ENCODE peak calls at places on chromosomes 2 and 18, in four cellular contexts. V, C, Q and I are unnamed samples.

GRCh38 chr2:170362895-170363582 is 185.1 kb downstream of the MYO3B start:
- DNase-seq in Q (no peak), V (no peak), C (no peak), I (no peak)

GRCh38 chr2:176174382-176174834 is 14.1 kb upstream of the HOXD1 start:
- DNase-seq in Q (no peak), V (no peak), C (no peak), I (no peak)

GRCh38 chr2:157875720-157876065 is 437 bp downstream of the ACVR1 start:
- DNase-seq in Q (peak; percentile 77), C (no peak), V (peak; percentile 66), I (no peak)

GRCh38 chr2:107466984-107467383 is 359.7 kb upstream of the RGPD4 start:
- DNase-seq in Q (no peak), C (no peak), V (no peak), I (no peak)

GRCh38 chr2:15620340-15620739 is 28.7 kb downstream of the DDX1 start:
- DNase-seq in Q (no peak), C (no peak), V (no peak), I (no peak)

GRCh38 chr18:68960355-68960754 is 162.5 kb downstream of the CCDC102B start:
- DNase-seq in V (no peak), Q (no peak), C (no peak), I (peak; percentile 4)

GRCh38 chr18:34933880-34934689 is 107.1 kb upstream of the MAPRE2 start:
- DNase-seq in Q (no peak), C (no peak), V (no peak), I (peak; percentile 70)

GRCh38 chr2:26672818-26673393 is 19.6 kb upstream of the KCNK3 start:
- DNase-seq in C (no peak), V (no peak), Q (no peak), I (no peak)

GRCh38 chr2:2254206-2254605 is 76.9 kb downstream of the MYT1L start:
- DNase-seq in C (no peak), V (no peak), Q (no peak), I (no peak)

GRCh38 chr2:2328847-2329246 is 2.2 kb downstream of the MYT1L start:
- DNase-seq in Q (no peak), V (no peak), C (no peak), I (peak; percentile 0)

GRCh38 chr2:236776695-236777251 is 207.1 kb downstream of the ACKR3 start:
- DNase-seq in V (no peak), Q (no peak), C (no peak), I (peak; percentile 96)

GRCh38 chr2:23788100-23788499 is 138.8 kb downstream of the ATAD2B start:
- DNase-seq in V (no peak), C (no peak), Q (no peak), I (no peak)